ENCODE peak calls at places on chromosomes 1 and 21, in nine cellular contexts. T is memory B cell, K is left cardiac atrium, I is GM04504, B is neural progenitor cell, O is midbrain, U is nucleus accumbens, J is H9, L is activated T-helper 1 cell treated with Interleukin-2 at 50 U/mL for 16 hours. V is an unnamed sample.

GRCh38 chr1:156082111-156083091 is at the start of gene MEX3A:
- DNase-seq in T (peak), K (peak), I (no peak), B (peak), O (peak), U (peak), J (peak), L (peak), V (peak)

GRCh38 chr1:90821793-90822359 is 104.8 kb upstream of the BARHL2 start:
- DNase-seq in T (no peak), K (no peak), I (no peak), B (no peak), O (no peak), U (no peak), J (no peak), L (no peak), V (no peak)

GRCh38 chr1:68178821-68179490 is 53.4 kb downstream of the WLS start:
- DNase-seq in T (no peak), K (no peak), I (no peak), B (no peak), O (no peak), U (no peak), J (no peak), L (no peak), V (no peak)

GRCh38 chr1:226135059-226135651 is 51.4 kb downstream of the ACBD3 start:
- DNase-seq in T (no peak), K (peak), I (no peak), B (no peak), O (no peak), U (no peak), J (no peak), L (no peak), V (peak)

GRCh38 chr1:30522031-30523004 is 201.1 kb downstream of the MATN1 start:
- DNase-seq in T (no peak), K (peak), I (peak), B (no peak), O (no peak), U (no peak), J (no peak), L (no peak), V (no peak)

GRCh38 chr1:103275725-103276124 is 167.4 kb upstream of the COL11A1 start:
- DNase-seq in T (no peak), K (no peak), I (no peak), B (peak), O (no peak), U (no peak), J (no peak), L (no peak), V (no peak)

GRCh38 chr21:25189497-25189896 is 417.8 kb downstream of the MRPL39 start:
- DNase-seq in T (no peak), K (no peak), I (no peak), B (no peak), O (no peak), U (no peak), J (no peak), L (no peak), V (no peak)

GRCh38 chr1:69814926-69815325 is 247.2 kb downstream of the LRRC7 start:
- DNase-seq in T (no peak), K (no peak), I (peak), B (no peak), O (no peak), U (no peak), J (no peak), L (no peak), V (no peak)

GRCh38 chr1:247334378-247335133 is 2.9 kb upstream of the ZNF496 start:
- DNase-seq in T (no peak), K (no peak), I (no peak), B (no peak), O (no peak), U (no peak), J (no peak), L (no peak), V (no peak)

GRCh38 chr1:44616991-44617702 is 57.1 kb downstream of the TMEM53 start:
- DNase-seq in T (no peak), K (peak), I (no peak), B (peak), O (no peak), U (no peak), J (no peak), L (no peak), V (peak)

GRCh38 chr1:1623631-1624442 is 8.1 kb upstream of the MMP23B start:
- DNase-seq in T (no peak), K (no peak), I (no peak), B (no peak), O (no peak), U (no peak), J (no peak), L (no peak), V (no peak)

GRCh38 chr21:35222021-35222420 is 172.9 kb upstream of the RUNX1 start:
- DNase-seq in T (no peak), K (no peak), I (no peak), B (no peak), O (no peak), U (no peak), J (no peak), L (no peak), V (no peak)

GRCh38 chr1:18351735-18352134 is 129.0 kb upstream of the KLHDC7A start:
- DNase-seq in T (no peak), K (no peak), I (no peak), B (peak), O (no peak), U (no peak), J (peak), L (no peak), V (peak)

GRCh38 chr1:176799327-176799726 is 336.4 kb downstream of the PAPPA2 start:
- DNase-seq in T (no peak), K (no peak), I (no peak), B (no peak), O (no peak), U (no peak), J (no peak), L (no peak), V (no peak)

GRCh38 chr1:11461738-11462137 is 17.2 kb upstream of the DISP3 start:
- DNase-seq in T (no peak), K (no peak), I (no peak), B (peak), O (no peak), U (no peak), J (no peak), L (no peak), V (no peak)

GRCh38 chr1:66642992-66643391 is 109.0 kb downstream of the SGIP1 start:
- DNase-seq in T (no peak), K (no peak), I (no peak), B (no peak), O (no peak), U (no peak), J (no peak), L (no peak), V (no peak)

GRCh38 chr21:15003463-15004135 is 61.2 kb downstream of the NRIP1 start:
- DNase-seq in T (no peak), K (no peak), I (no peak), B (peak), O (no peak), U (no peak), J (no peak), L (no peak), V (peak)

GRCh38 chr1:64084451-64084850 is 119.0 kb upstream of the UBE2U start:
- DNase-seq in T (no peak), K (no peak), I (no peak), B (no peak), O (no peak), U (no peak), J (no peak), L (no peak), V (no peak)

GRCh38 chr1:24558902-24559791 is 3.3 kb downstream of the NCMAP start:
- DNase-seq in T (no peak), K (peak), I (peak), B (peak), O (peak), U (peak), J (peak), L (no peak), V (peak)

GRCh38 chr21:16741228-16741665 is 771.6 kb upstream of the CXADR start:
- DNase-seq in T (no peak), K (peak), I (no peak), B (no peak), O (no peak), U (no peak), J (no peak), L (no peak), V (no peak)

GRCh38 chr1:3924871-3925655 is 25.0 kb upstream of the C1orf174 start:
- DNase-seq in T (no peak), K (peak), I (no peak), B (no peak), O (no peak), U (no peak), J (no peak), L (no peak), V (no peak)

GRCh38 chr1:31769720-31770390 is 5.7 kb upstream of the ADGRB2 start:
- DNase-seq in T (no peak), K (no peak), I (no peak), B (peak), O (no peak), U (no peak), J (no peak), L (no peak), V (no peak)

GRCh38 chr1:92298573-92299476 is at the start of the genes GLMN and RPAP2:
- DNase-seq in T (peak), K (peak), I (peak), B (peak), O (peak), U (peak), J (peak), L (peak), V (peak)

GRCh38 chr1:110245876-110246620 is 35.9 kb downstream of the KCNC4 start:
- DNase-seq in T (no peak), K (no peak), I (peak), B (no peak), O (no peak), U (no peak), J (no peak), L (no peak), V (no peak)

GRCh38 chr1:174953657-174954435 is 45.9 kb upstream of the CACYBP start:
- DNase-seq in T (no peak), K (no peak), I (no peak), B (peak), O (no peak), U (no peak), J (no peak), L (no peak), V (no peak)

GRCh38 chr1:204145033-204145504 is 6.8 kb downstream of the ETNK2 start:
- DNase-seq in T (no peak), K (no peak), I (no peak), B (no peak), O (no peak), U (no peak), J (no peak), L (no peak), V (no peak)

GRCh38 chr1:24393892-24394291 is 19.7 kb downstream of the STPG1 start:
- DNase-seq in T (no peak), K (no peak), I (peak), B (no peak), O (no peak), U (no peak), J (no peak), L (no peak), V (no peak)

GRCh38 chr1:99849744-99850457 is at the start of gene AGL:
- DNase-seq in T (peak), K (peak), I (peak), B (peak), O (peak), U (peak), J (peak), L (peak), V (peak)

GRCh38 chr1:243422362-243422761 is 166.5 kb downstream of the SDCCAG8 start:
- DNase-seq in T (no peak), K (no peak), I (no peak), B (no peak), O (no peak), U (no peak), J (no peak), L (no peak), V (no peak)

GRCh38 chr1:65813956-65814355 is 21.3 kb downstream of the PDE4B start:
- DNase-seq in T (no peak), K (no peak), I (peak), B (no peak), O (peak), U (no peak), J (no peak), L (no peak), V (no peak)

GRCh38 chr1:158534496-158534895 is 19.7 kb downstream of the OR6Y1 start:
- DNase-seq in T (no peak), K (no peak), I (no peak), B (no peak), O (no peak), U (no peak), J (no peak), L (no peak), V (no peak)

GRCh38 chr1:46019348-46019747 is 113.1 kb downstream of the PIK3R3 start:
- DNase-seq in T (no peak), K (no peak), I (no peak), B (peak), O (no peak), U (no peak), J (no peak), L (no peak), V (no peak)

GRCh38 chr1:108685524-108685923 is 6.6 kb upstream of the PRPF38B start:
- DNase-seq in T (no peak), K (no peak), I (no peak), B (no peak), O (no peak), U (no peak), J (no peak), L (no peak), V (peak)

GRCh38 chr1:205913451-205914204 is 29.6 kb downstream of the SLC26A9 start:
- DNase-seq in T (no peak), K (peak), I (no peak), B (no peak), O (peak), U (no peak), J (no peak), L (no peak), V (no peak)

GRCh38 chr1:163035791-163036249 is 33.3 kb upstream of the RGS4 start:
- DNase-seq in T (no peak), K (no peak), I (peak), B (no peak), O (no peak), U (no peak), J (no peak), L (no peak), V (no peak)

GRCh38 chr1:84037758-84038611 is 39.1 kb upstream of the TTLL7 start:
- DNase-seq in T (no peak), K (no peak), I (no peak), B (no peak), O (no peak), U (no peak), J (no peak), L (no peak), V (no peak)

GRCh38 chr1:21836010-21836409 is 23.9 kb downstream of the LDLRAD2 start:
- DNase-seq in T (no peak), K (no peak), I (no peak), B (no peak), O (no peak), U (no peak), J (no peak), L (no peak), V (no peak)

GRCh38 chr21:44898851-44899767 is 21.6 kb downstream of the ITGB2 start:
- DNase-seq in T (no peak), K (peak), I (no peak), B (no peak), O (no peak), U (no peak), J (no peak), L (no peak), V (no peak)

GRCh38 chr1:202848191-202848542 is 37.4 kb downstream of the PCAT6 start:
- DNase-seq in T (no peak), K (no peak), I (no peak), B (no peak), O (no peak), U (no peak), J (no peak), L (no peak), V (no peak)